ENCODE peak calls at places on chromosomes 4 and X, in four cellular contexts. One of them, this sample, is unnamed. For H3K4me1, the result is how much of the 10 kb centered on the place peaks cover.

GRCh38 chr4:182885738-182886077 is 31.5 kb downstream of the DCTD start:
- DNase-seq in testis: no peak
- DNase-seq in A549: no peak
- DNase-seq in IMR-90: peak
- DNase-seq in this sample: peak

GRCh38 chrX:37998586-37999267 is 7.6 kb upstream of the SYTL5 start:
- DNase-seq in IMR-90: peak
- DNase-seq in testis: no peak
- DNase-seq in A549: no peak
- DNase-seq in this sample: no peak

GRCh38 chrX:13752141-13752540 is 17.6 kb downstream of the OFD1 start:
- DNase-seq in testis: no peak
- DNase-seq in A549: no peak
- DNase-seq in IMR-90: no peak
- DNase-seq in this sample: no peak

GRCh38 chrX:11770320-11770719 is 12.3 kb downstream of the MSL3 start:
- DNase-seq in A549: peak
- DNase-seq in IMR-90: peak
- DNase-seq in testis: peak
- DNase-seq in this sample: peak

GRCh38 chrX:11341274-11342256 is 48.4 kb downstream of the AMELX start:
- DNase-seq in A549: peak
- DNase-seq in IMR-90: peak
- DNase-seq in testis: peak
- DNase-seq in this sample: peak

GRCh38 chr4:17373666-17374065 is 138.2 kb downstream of the QDPR start:
- DNase-seq in A549: no peak
- DNase-seq in IMR-90: no peak
- DNase-seq in testis: no peak
- DNase-seq in this sample: no peak

GRCh38 chr4:153634737-153635353 is 49.2 kb upstream of the TLR2 start:
- DNase-seq in A549: peak
- DNase-seq in IMR-90: peak
- DNase-seq in testis: no peak
- DNase-seq in this sample: no peak

GRCh38 chrX:45767021-45767491 is 566.4 kb upstream of the DIPK2B start:
- DNase-seq in A549: peak
- DNase-seq in IMR-90: peak
- DNase-seq in testis: no peak
- DNase-seq in this sample: no peak

GRCh38 chr4:8291701-8292387 is 22.3 kb downstream of the HTRA3 start:
- DNase-seq in IMR-90: no peak
- DNase-seq in A549: no peak
- DNase-seq in testis: no peak
- DNase-seq in this sample: no peak

GRCh38 chr4:41133619-41134018 is 80.7 kb downstream of the APBB2 start:
- DNase-seq in IMR-90: no peak
- DNase-seq in A549: no peak
- DNase-seq in testis: no peak
- DNase-seq in this sample: no peak

GRCh38 chr4:41134581-41134980 is 79.8 kb downstream of the APBB2 start:
- DNase-seq in IMR-90: no peak
- DNase-seq in testis: no peak
- DNase-seq in A549: no peak
- DNase-seq in this sample: no peak

GRCh38 chr4:41129128-41129754 is 85.1 kb downstream of the APBB2 start:
- DNase-seq in testis: no peak
- DNase-seq in IMR-90: no peak
- DNase-seq in A549: no peak
- DNase-seq in this sample: no peak

GRCh38 chr4:41129936-41130440 is 84.4 kb downstream of the APBB2 start:
- DNase-seq in IMR-90: no peak
- DNase-seq in testis: no peak
- DNase-seq in A549: no peak
- DNase-seq in this sample: no peak

DNA sequence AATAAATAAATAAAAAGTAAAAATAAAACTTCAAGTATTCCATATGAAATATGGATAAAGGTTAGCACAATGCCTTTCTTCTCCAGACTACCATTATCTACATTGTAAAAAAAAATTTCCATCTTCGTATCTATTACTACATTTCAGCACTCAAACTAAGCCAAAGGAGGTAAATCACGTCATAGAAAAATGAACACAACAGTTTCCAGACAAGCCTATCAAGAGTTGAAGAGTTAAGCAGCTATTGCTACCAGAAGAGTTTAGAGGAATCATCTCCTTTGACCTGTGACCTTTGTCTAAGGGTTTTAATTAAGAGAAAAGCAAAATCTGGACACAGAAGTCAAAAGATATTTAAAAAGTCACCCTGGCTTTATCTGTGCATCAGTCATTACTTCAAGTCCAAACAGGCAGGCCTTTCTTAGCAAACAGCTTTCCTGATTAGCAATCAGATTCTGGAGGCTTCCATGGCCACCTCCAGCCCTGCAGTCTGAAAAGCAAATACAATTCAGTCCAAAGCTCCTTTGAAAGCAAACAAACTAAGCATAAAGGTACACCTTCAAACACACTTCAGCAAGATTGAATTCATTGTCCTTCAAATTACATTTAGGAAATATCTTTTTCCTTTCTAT is 82.2 kb downstream of the APBB2 start:
- DNase-seq in testis: no peak
- DNase-seq in A549: no peak
- DNase-seq in IMR-90: no peak
- DNase-seq in this sample: no peak
- TF ChIP-seq POLR2A in testis: no peak
- TF ChIP-seq POLR2A in A549: no peak
- TF ChIP-seq POLR2A in IMR-90: no peak
- TF ChIP-seq POLR2A in this sample: no peak

GRCh38 chr4:169271692-169272007 is 894 bp upstream of the SH3RF1 start:
- DNase-seq in testis: peak
- DNase-seq in IMR-90: no peak
- DNase-seq in A549: no peak
- DNase-seq in this sample: no peak
- H3K4me3 ChIP-seq in testis: peak
- H3K4me3 ChIP-seq in IMR-90: peak
- H3K4me3 ChIP-seq in A549: peak
- H3K4me3 ChIP-seq in this sample: peak

GRCh38 chr4:2407991-2408342 is 10.5 kb downstream of the ZFYVE28 start:
- DNase-seq in IMR-90: no peak
- DNase-seq in testis: no peak
- DNase-seq in A549: no peak
- DNase-seq in this sample: no peak
- H3K4me1 ChIP-seq in IMR-90: under half
- H3K4me1 ChIP-seq in testis: under half
- H3K4me1 ChIP-seq in A549: under half
- H3K4me1 ChIP-seq in this sample: under half

GRCh38 chr4:102562995-102563394 is 61.8 kb downstream of the NFKB1 start:
- DNase-seq in A549: no peak
- DNase-seq in IMR-90: peak
- DNase-seq in testis: no peak
- DNase-seq in this sample: no peak

GRCh38 chr4:102560743-102561341 is 59.7 kb downstream of the NFKB1 start:
- DNase-seq in testis: no peak
- DNase-seq in IMR-90: no peak
- DNase-seq in A549: no peak
- DNase-seq in this sample: no peak

GRCh38 chr4:102566426-102566825 is 65.3 kb downstream of the NFKB1 start:
- DNase-seq in IMR-90: no peak
- DNase-seq in testis: no peak
- DNase-seq in A549: no peak
- DNase-seq in this sample: no peak

GRCh38 chr4:102560115-102560514 is 59.0 kb downstream of the NFKB1 start:
- DNase-seq in testis: no peak
- DNase-seq in IMR-90: no peak
- DNase-seq in A549: no peak
- DNase-seq in this sample: no peak

DNA sequence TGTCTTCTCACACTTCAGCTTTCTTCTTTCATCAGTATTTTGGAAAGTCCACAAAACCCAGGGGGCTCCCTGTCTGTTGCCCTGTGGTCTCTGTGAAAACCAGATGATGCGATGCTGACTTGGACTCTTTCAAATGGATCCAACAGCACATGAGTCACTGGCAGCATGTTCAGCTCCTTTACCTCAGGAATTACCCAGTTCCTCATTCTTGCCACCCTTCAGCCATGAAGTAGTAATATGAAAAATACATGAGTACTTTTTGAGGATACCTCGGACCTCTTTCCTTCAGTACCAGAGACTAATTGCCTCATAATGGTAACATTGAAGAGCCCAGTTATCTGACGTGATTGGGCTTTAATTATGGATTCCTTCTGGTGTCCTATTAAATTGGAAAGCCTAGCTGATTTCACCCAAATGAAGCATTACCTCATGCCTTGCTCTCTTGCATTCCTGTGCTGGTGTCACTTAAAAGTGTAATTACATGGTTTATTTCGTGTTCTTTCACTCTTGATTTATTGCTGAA is 63.3 kb downstream of the NFKB1 start:
- DNase-seq in IMR-90: peak
- DNase-seq in testis: no peak
- DNase-seq in A549: no peak
- DNase-seq in this sample: no peak
- TF ChIP-seq POLR2A in IMR-90: no peak
- TF ChIP-seq POLR2A in testis: no peak
- TF ChIP-seq POLR2A in A549: no peak
- TF ChIP-seq POLR2A in this sample: no peak

DNA sequence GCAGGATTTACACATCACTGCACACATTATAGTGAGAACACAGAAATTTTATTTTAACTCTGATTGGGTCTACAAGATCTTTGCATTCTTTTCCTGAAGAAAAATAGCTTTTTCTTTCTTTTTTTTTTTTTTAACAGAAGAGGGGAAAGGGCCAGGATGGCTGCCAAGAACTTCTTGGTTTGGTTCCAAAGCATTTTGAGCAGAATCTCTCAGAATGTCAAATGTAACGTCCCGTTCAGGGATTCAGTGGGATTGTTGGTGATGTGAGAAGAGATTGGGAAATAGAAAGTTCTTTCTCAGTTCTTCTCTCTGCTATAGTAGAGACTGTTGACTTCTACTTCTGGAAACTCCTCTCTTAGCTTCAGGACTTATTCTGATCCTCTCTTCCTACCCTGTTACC is 70.9 kb upstream of the CBR4 start:
- DNase-seq in IMR-90: peak
- DNase-seq in testis: peak
- DNase-seq in A549: no peak
- DNase-seq in this sample: peak
- H3K4me3 ChIP-seq in IMR-90: no peak
- H3K4me3 ChIP-seq in testis: no peak
- H3K4me3 ChIP-seq in A549: no peak
- H3K4me3 ChIP-seq in this sample: no peak

DNA sequence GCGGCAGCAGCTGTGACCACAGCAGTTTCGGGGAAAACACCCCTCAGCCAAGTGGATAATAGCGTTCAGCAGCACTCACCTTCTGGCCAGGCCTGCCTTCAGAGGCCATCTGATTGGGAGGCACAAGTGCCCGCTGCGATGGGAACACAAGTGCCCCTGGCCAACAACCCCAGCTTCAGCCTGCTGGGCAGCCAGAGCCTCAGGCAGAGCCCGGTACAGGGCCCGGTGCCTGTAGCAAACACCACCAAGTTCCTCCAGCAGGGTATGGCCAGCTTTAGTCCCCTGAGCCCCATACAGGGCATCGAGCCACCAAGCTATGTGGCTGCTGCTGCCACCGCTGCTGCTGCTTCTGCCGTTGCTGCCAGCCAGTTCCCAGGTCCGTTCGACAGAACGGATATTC is 56.0 kb upstream of the MTM1 start:
- DNase-seq in IMR-90: no peak
- DNase-seq in A549: no peak
- DNase-seq in testis: no peak
- DNase-seq in this sample: no peak
- H3K4me1 ChIP-seq in IMR-90: under half
- H3K4me1 ChIP-seq in A549: under half
- H3K4me1 ChIP-seq in testis: under half
- H3K4me1 ChIP-seq in this sample: under half